ENCODE peak calls at places on chromosomes 13 and 19, in four cellular contexts. W, Q, D and X are unnamed samples.

GRCh38 chr19:46958542-46958941 is 61.1 kb upstream of the NPAS1 start:
- DNase-seq in W (no peak), Q (no peak), D (peak; percentile 52), X (no peak)

GRCh38 chr19:29904017-29904416 is 38.0 kb upstream of the URI1 start:
- DNase-seq in W (no peak), Q (no peak), D (no peak), X (no peak)

GRCh38 chr19:6204212-6204611 is 68.7 kb downstream of the ACSBG2 start:
- DNase-seq in W (peak; percentile 35), Q (no peak), D (no peak), X (no peak)

GRCh38 chr13:109088528-109088927 is 459.1 kb downstream of the MYO16 start:
- DNase-seq in W (no peak), Q (no peak), D (no peak), X (no peak)

GRCh38 chr19:17794731-17795494 is at the start of gene B3GNT3:
- DNase-seq in W (no peak), Q (peak; percentile 97), D (no peak), X (peak; percentile 69)

GRCh38 chr13:33927315-33927714 is 109.4 kb downstream of the RFC3 start:
- DNase-seq in W (peak; percentile 61), Q (no peak), D (peak; percentile 64), X (no peak)

GRCh38 chr13:41327994-41328778 is 17.1 kb downstream of the NAA16 start:
- DNase-seq in W (no peak), Q (no peak), D (no peak), X (no peak)

GRCh38 chr13:21076265-21076653 is 14.9 kb upstream of the LATS2 start:
- DNase-seq in W (no peak), Q (no peak), D (no peak), X (no peak)

GRCh38 chr19:53132231-53132991 is at the start of gene ZNF415:
- DNase-seq in W (peak; percentile 88), Q (peak; percentile 70), D (peak; percentile 67), X (peak; percentile 94)

DNA sequence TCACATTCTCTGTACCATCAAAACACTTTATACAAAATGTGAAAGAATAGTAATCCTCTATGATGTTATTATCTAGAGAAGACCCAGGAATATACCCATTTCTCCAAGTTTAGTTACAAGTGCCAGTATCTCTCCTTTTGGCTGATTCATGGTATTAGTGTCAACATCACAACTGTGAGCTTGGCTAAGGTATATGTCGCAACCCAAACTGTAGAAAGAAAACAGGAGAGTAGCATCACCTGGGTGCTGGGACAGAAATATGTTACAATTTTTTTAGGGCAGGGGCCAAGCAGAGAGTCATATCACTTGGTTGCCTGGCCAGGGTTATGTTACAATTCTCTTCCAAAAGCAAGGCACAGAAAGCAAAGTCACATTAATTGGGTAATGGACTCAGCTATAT is 127.2 kb upstream of the ZNF91 start:
- DNase-seq in W (no peak), Q (no peak), D (no peak), X (no peak)
- H3K9me3 ChIP-seq in W (no peaks in the 10 kb centered on the region), Q (no peaks in the 10 kb centered on the region), D (peaks cover 23% of the 10 kb centered on the region), X (no peaks in the 10 kb centered on the region)

GRCh38 chr13:29589234-29589633 is 6.3 kb downstream of the SLC7A1 start:
- DNase-seq in W (no peak), Q (no peak), D (peak; percentile 63), X (no peak)

GRCh38 chr13:29583073-29583785 is 12.3 kb downstream of the SLC7A1 start:
- DNase-seq in W (no peak), Q (no peak), D (peak; percentile 76), X (no peak)

GRCh38 chr13:29591310-29591709 is 4.2 kb downstream of the SLC7A1 start:
- DNase-seq in W (no peak), Q (no peak), D (peak; percentile 58), X (no peak)

GRCh38 chr13:29589967-29590366 is 5.5 kb downstream of the SLC7A1 start:
- DNase-seq in W (no peak), Q (no peak), D (no peak), X (no peak)

GRCh38 chr13:29587645-29588044 is 7.8 kb downstream of the SLC7A1 start:
- DNase-seq in W (no peak), Q (no peak), D (peak; percentile 24), X (no peak)
- H3K4me1 ChIP-seq in W (peaks cover 43% of the 10 kb centered on the region), Q (peaks cover 6% of the 10 kb centered on the region), D (peaks cover 28% of the 10 kb centered on the region), X (no peaks in the 10 kb centered on the region)

DNA sequence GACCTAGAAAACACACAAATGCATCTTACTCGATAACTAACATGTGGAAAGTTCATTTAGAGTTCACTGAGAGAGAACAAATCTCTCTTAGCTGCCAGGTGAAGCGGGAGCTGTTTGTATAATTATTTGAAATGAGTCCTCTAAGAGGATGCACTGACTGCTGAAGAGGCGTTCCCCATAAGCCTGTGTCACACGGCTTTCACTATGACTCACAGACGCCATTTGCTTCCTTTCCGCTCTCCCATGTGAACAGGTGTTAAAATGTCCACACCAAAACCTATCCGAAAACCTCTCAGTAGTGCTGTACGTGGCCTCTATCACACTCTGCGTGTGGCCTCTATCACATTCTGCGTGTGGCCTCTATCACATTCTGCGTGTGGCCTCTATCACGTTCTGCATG is 101.8 kb downstream of the SOX1 start:
- DNase-seq in W (no peak), Q (no peak), D (no peak), X (no peak)
- H3K9me3 ChIP-seq in W (no peaks in the 10 kb centered on the region), Q (no peaks in the 10 kb centered on the region), D (peaks cover 54% of the 10 kb centered on the region), X (no peaks in the 10 kb centered on the region)

GRCh38 chr19:13835791-13836723 is 40.8 kb downstream of the ZSWIM4 start:
- DNase-seq in W (no peak), Q (peak; percentile 52), D (no peak), X (peak; percentile 79)
- H3K4me1 ChIP-seq in W (peaks cover 82% of the 10 kb centered on the region), Q (peaks cover 45% of the 10 kb centered on the region), D (peaks cover 38% of the 10 kb centered on the region), X (peaks cover 10% of the 10 kb centered on the region)